ENCODE peak calls at places on chromosomes 4 and X, in four cellular contexts. One of them, this sample, is unnamed.

GRCh38 chr4:76200771-76201224 is 12.8 kb downstream of the SCARB2 start:
- DNase-seq in stomach: no peak
- DNase-seq in CD4-positive, alpha-beta memory T cell: no peak
- DNase-seq in trophoblast cell: peak
- DNase-seq in this sample: no peak

GRCh38 chr4:4225915-4226605 is 669 bp downstream of the OTOP1 start:
- DNase-seq in trophoblast cell: no peak
- DNase-seq in stomach: no peak
- DNase-seq in CD4-positive, alpha-beta memory T cell: no peak
- DNase-seq in this sample: no peak

GRCh38 chr4:87270825-87271224 is 50.4 kb upstream of the KLHL8 start:
- DNase-seq in stomach: no peak
- DNase-seq in trophoblast cell: no peak
- DNase-seq in CD4-positive, alpha-beta memory T cell: no peak
- DNase-seq in this sample: no peak

GRCh38 chr4:41323706-41324105 is 67.0 kb downstream of the UCHL1 start:
- DNase-seq in CD4-positive, alpha-beta memory T cell: no peak
- DNase-seq in trophoblast cell: peak
- DNase-seq in stomach: no peak
- DNase-seq in this sample: peak

GRCh38 chrX:129145898-129146297 is 377.4 kb downstream of the SMARCA1 start:
- DNase-seq in CD4-positive, alpha-beta memory T cell: no peak
- DNase-seq in trophoblast cell: no peak
- DNase-seq in stomach: no peak
- DNase-seq in this sample: no peak

GRCh38 chr4:24988776-24989175 is 42.0 kb downstream of the LGI2 start:
- DNase-seq in CD4-positive, alpha-beta memory T cell: no peak
- DNase-seq in stomach: no peak
- DNase-seq in trophoblast cell: peak
- DNase-seq in this sample: no peak

GRCh38 chr4:184843984-184844554 is 18.3 kb upstream of the ACSL1 start:
- DNase-seq in trophoblast cell: peak
- DNase-seq in stomach: no peak
- DNase-seq in CD4-positive, alpha-beta memory T cell: no peak
- DNase-seq in this sample: no peak

GRCh38 chr4:139675156-139675555 is 9.5 kb downstream of the MGST2 start:
- DNase-seq in CD4-positive, alpha-beta memory T cell: no peak
- DNase-seq in trophoblast cell: peak
- DNase-seq in stomach: no peak
- DNase-seq in this sample: no peak

GRCh38 chr4:152309418-152309817 is 226.5 kb downstream of the FBXW7 start:
- DNase-seq in trophoblast cell: no peak
- DNase-seq in stomach: no peak
- DNase-seq in CD4-positive, alpha-beta memory T cell: no peak
- DNase-seq in this sample: no peak

GRCh38 chr4:47530801-47531200 is 45.7 kb downstream of the ATP10D start:
- DNase-seq in trophoblast cell: no peak
- DNase-seq in stomach: no peak
- DNase-seq in CD4-positive, alpha-beta memory T cell: no peak
- DNase-seq in this sample: no peak

GRCh38 chr4:114287079-114287696 is 307.7 kb upstream of the ARSJ start:
- DNase-seq in trophoblast cell: no peak
- DNase-seq in CD4-positive, alpha-beta memory T cell: no peak
- DNase-seq in stomach: peak
- DNase-seq in this sample: no peak

GRCh38 chrX:37779857-37780256 is at the start of gene CYBB:
- DNase-seq in trophoblast cell: no peak
- DNase-seq in stomach: no peak
- DNase-seq in CD4-positive, alpha-beta memory T cell: no peak
- DNase-seq in this sample: no peak
- H3K4me3 ChIP-seq in trophoblast cell: no peak
- H3K4me3 ChIP-seq in stomach: no peak
- H3K4me3 ChIP-seq in CD4-positive, alpha-beta memory T cell: no peak
- H3K4me3 ChIP-seq in this sample: no peak

GRCh38 chr4:145177906-145178538 is 2.4 kb downstream of the OTUD4 start:
- DNase-seq in CD4-positive, alpha-beta memory T cell: peak
- DNase-seq in trophoblast cell: peak
- DNase-seq in stomach: no peak
- DNase-seq in this sample: peak
- H3K4me3 ChIP-seq in CD4-positive, alpha-beta memory T cell: peak
- H3K4me3 ChIP-seq in trophoblast cell: no peak
- H3K4me3 ChIP-seq in stomach: peak
- H3K4me3 ChIP-seq in this sample: peak

DNA sequence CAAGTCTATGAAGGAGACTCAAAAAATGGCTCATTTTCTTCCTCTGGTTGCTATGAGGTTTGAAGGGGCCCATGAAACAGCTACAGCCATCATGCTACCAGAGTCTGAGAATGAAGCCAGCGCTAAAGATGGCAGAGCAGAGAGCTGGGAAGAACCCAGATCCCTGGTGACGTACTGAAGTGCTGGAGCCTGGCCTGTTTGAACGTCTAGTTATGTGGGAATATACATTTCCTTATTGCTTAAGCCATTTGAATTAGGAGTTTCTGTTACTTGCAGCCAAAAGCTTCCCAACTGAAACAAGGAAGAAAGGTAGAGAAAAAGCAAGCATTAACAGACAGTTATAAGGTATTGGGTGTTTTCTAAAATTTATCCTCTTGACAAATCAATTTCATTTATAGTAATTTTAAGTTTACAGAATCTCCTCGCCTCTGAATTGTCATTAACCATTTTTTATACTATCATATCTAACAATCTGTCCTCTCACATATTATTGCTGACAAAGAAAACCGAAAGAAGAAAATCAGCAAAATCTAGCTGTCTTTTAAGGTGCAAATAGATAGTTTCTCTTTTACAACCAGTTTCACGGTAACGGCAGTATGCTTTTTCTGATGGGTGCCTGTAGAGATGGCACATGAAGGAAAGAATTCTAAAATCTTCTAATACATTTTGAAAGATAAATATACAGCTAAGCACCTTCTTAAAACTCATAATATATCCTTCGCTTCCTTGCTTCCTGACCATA is 8.9 kb upstream of the COQ2 start:
- DNase-seq in CD4-positive, alpha-beta memory T cell: no peak
- DNase-seq in trophoblast cell: no peak
- DNase-seq in stomach: no peak
- DNase-seq in this sample: no peak
- H3K4me3 ChIP-seq in CD4-positive, alpha-beta memory T cell: no peak
- H3K4me3 ChIP-seq in trophoblast cell: no peak
- H3K4me3 ChIP-seq in stomach: no peak
- H3K4me3 ChIP-seq in this sample: no peak

GRCh38 chr4:123506311-123506685 is 109.7 kb downstream of the SPRY1 start:
- DNase-seq in trophoblast cell: no peak
- DNase-seq in CD4-positive, alpha-beta memory T cell: no peak
- DNase-seq in stomach: no peak
- DNase-seq in this sample: no peak
- H3K4me3 ChIP-seq in trophoblast cell: no peak
- H3K4me3 ChIP-seq in CD4-positive, alpha-beta memory T cell: no peak
- H3K4me3 ChIP-seq in stomach: peak
- H3K4me3 ChIP-seq in this sample: no peak

GRCh38 chr4:82900016-82900334 is 560 bp upstream of the THAP9 start:
- DNase-seq in trophoblast cell: no peak
- DNase-seq in CD4-positive, alpha-beta memory T cell: no peak
- DNase-seq in stomach: no peak
- DNase-seq in this sample: no peak

GRCh38 chr4:82898322-82899243 is 2.0 kb upstream of the THAP9 start:
- DNase-seq in CD4-positive, alpha-beta memory T cell: peak
- DNase-seq in trophoblast cell: peak
- DNase-seq in stomach: peak
- DNase-seq in this sample: peak

GRCh38 chr4:82899339-82899738 is 1.2 kb upstream of the THAP9 start:
- DNase-seq in trophoblast cell: no peak
- DNase-seq in stomach: no peak
- DNase-seq in CD4-positive, alpha-beta memory T cell: no peak
- DNase-seq in this sample: no peak

GRCh38 chr4:82893942-82894341 is 3.0 kb upstream of the SEC31A start:
- DNase-seq in trophoblast cell: no peak
- DNase-seq in CD4-positive, alpha-beta memory T cell: no peak
- DNase-seq in stomach: no peak
- DNase-seq in this sample: no peak

DNA sequence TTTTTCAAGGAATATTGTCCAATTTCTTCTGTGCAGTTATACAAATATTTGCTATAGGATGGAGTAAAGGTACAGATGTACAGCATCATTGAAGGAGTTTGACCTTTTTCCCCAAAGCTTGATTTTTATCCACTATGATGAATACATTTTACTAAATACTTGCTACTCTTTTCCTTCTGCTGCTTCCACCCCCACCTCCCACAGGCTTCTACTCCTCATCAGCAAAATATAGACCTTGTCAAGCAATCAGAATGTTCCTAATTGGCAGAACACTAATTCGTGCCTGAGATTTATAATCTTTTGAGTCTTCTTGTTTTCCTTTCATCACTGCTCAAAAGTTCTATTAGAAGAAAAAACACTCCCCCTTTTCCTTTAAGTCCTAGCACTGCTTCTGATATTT is 3.8 kb upstream of the THAP9 start:
- DNase-seq in CD4-positive, alpha-beta memory T cell: no peak
- DNase-seq in trophoblast cell: no peak
- DNase-seq in stomach: no peak
- DNase-seq in this sample: no peak
- H3K4me3 ChIP-seq in CD4-positive, alpha-beta memory T cell: no peak
- H3K4me3 ChIP-seq in trophoblast cell: no peak
- H3K4me3 ChIP-seq in stomach: no peak
- H3K4me3 ChIP-seq in this sample: no peak

GRCh38 chrX:8731579-8732395 is at the start of gene ANOS1:
- DNase-seq in stomach: peak
- DNase-seq in CD4-positive, alpha-beta memory T cell: no peak
- DNase-seq in trophoblast cell: peak
- DNase-seq in this sample: no peak
- H3K4me3 ChIP-seq in stomach: peak
- H3K4me3 ChIP-seq in CD4-positive, alpha-beta memory T cell: no peak
- H3K4me3 ChIP-seq in trophoblast cell: peak
- H3K4me3 ChIP-seq in this sample: no peak

GRCh38 chrX:84187501-84188319 is at the start of gene RPS6KA6:
- DNase-seq in CD4-positive, alpha-beta memory T cell: no peak
- DNase-seq in stomach: no peak
- DNase-seq in trophoblast cell: peak
- DNase-seq in this sample: peak
- H3K4me3 ChIP-seq in CD4-positive, alpha-beta memory T cell: no peak
- H3K4me3 ChIP-seq in stomach: peak
- H3K4me3 ChIP-seq in trophoblast cell: peak
- H3K4me3 ChIP-seq in this sample: peak

DNA sequence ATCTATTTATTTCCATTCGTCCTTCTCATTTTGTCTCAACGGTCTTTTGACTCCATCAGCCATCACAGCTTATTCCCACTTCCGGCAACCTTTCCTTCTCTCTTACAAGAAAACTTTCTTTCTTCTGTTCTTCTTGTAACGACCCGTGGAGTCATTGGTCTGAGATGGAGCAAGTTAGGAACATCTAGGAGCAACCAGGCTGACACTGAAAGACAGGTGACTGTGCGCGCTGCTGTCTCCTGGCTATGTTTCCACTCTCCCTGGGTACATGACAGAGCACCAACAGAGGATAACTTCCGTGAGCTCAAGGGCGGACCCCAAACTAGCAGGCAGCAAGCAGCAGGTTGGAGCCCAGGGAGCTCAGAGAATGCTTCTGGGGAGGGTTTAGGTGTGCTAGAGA is 2.5 kb downstream of the FGF5 start:
- DNase-seq in trophoblast cell: no peak
- DNase-seq in stomach: no peak
- DNase-seq in CD4-positive, alpha-beta memory T cell: no peak
- DNase-seq in this sample: no peak
- H3K4me3 ChIP-seq in trophoblast cell: no peak
- H3K4me3 ChIP-seq in stomach: peak
- H3K4me3 ChIP-seq in CD4-positive, alpha-beta memory T cell: no peak
- H3K4me3 ChIP-seq in this sample: no peak

This sample was measured in PC-9.